ENCODE peak calls at places on chromosome 4, in seven cellular contexts. M, G, H, C, Z, Y and P are unnamed samples.

GRCh38 chr4:25702848-25703247 is 47.2 kb downstream of the SLC34A2 start:
- DNase-seq in M (peak; percentile 29), G (no peak), H (peak; percentile 67), C (no peak), Z (no peak), Y (no peak), P (no peak)

GRCh38 chr4:148292596-148293175 is 149.5 kb downstream of the NR3C2 start:
- DNase-seq in M (no peak), G (no peak), H (no peak), C (no peak), Z (no peak), Y (no peak), P (no peak)

GRCh38 chr4:98728433-98728832 is 70.0 kb upstream of the TSPAN5 start:
- DNase-seq in M (peak; percentile 68), G (no peak), H (peak; percentile 69), C (peak; percentile 50), Z (no peak), Y (no peak), P (no peak)

GRCh38 chr4:19615086-19615689 is 636.5 kb upstream of the SLIT2 start:
- DNase-seq in M (no peak), G (peak; percentile 20), H (no peak), C (no peak), Z (no peak), Y (no peak), P (no peak)

GRCh38 chr4:57211131-57211530 is 100.9 kb upstream of the IGFBP7 start:
- DNase-seq in M (no peak), G (no peak), H (no peak), C (no peak), Z (no peak), Y (no peak), P (no peak)

GRCh38 chr4:26468283-26468949 is 21.9 kb downstream of the CCKAR start:
- DNase-seq in M (no peak), G (no peak), H (no peak), C (no peak), Z (no peak), Y (no peak), P (no peak)

GRCh38 chr4:168695288-168695687 is 198.4 kb downstream of the PALLD start:
- DNase-seq in M (no peak), G (no peak), H (no peak), C (no peak), Z (no peak), Y (peak; percentile 67), P (no peak)

GRCh38 chr4:132651193-132651592 is 497.9 kb upstream of the PCDH10 start:
- DNase-seq in M (no peak), G (no peak), H (no peak), C (no peak), Z (no peak), Y (no peak), P (no peak)

GRCh38 chr4:182242793-182243192 is 409 bp upstream of the TENM3 start:
- DNase-seq in M (peak; percentile 94), G (no peak), H (peak; percentile 74), C (peak; percentile 11), Z (no peak), Y (peak; percentile 88), P (no peak)

GRCh38 chr4:8707045-8707781 is 114.6 kb downstream of the CPZ start:
- DNase-seq in M (no peak), G (peak; percentile 27), H (no peak), C (no peak), Z (no peak), Y (no peak), P (peak; percentile 45)

GRCh38 chr4:174631901-174632758 is 109.8 kb upstream of the HPGD start:
- DNase-seq in M (peak; percentile 67), G (no peak), H (peak; percentile 23), C (peak; percentile 61), Z (peak; percentile 9), Y (peak; percentile 21), P (no peak)

GRCh38 chr4:151911970-151912369 is 151.2 kb upstream of the GATB start:
- DNase-seq in M (no peak), G (no peak), H (no peak), C (no peak), Z (no peak), Y (no peak), P (no peak)

GRCh38 chr4:2828758-2829181 is 14.9 kb upstream of the ADD1 start:
- DNase-seq in M (no peak), G (no peak), H (no peak), C (no peak), Z (no peak), Y (no peak), P (no peak)

GRCh38 chr4:2827874-2828751 is 15.5 kb upstream of the ADD1 start:
- DNase-seq in M (no peak), G (no peak), H (no peak), C (no peak), Z (no peak), Y (no peak), P (no peak)

GRCh38 chr4:2830632-2831610 is 12.7 kb upstream of the ADD1 start:
- DNase-seq in M (no peak), G (no peak), H (no peak), C (no peak), Z (no peak), Y (no peak), P (no peak)

GRCh38 chr4:2829933-2830451 is 13.7 kb upstream of the ADD1 start:
- DNase-seq in M (no peak), G (no peak), H (no peak), C (no peak), Z (no peak), Y (peak; percentile 24), P (no peak)

GRCh38 chr4:2829321-2829932 is 14.2 kb upstream of the ADD1 start:
- DNase-seq in M (no peak), G (no peak), H (no peak), C (no peak), Z (no peak), Y (no peak), P (no peak)
- H4K8ac ChIP-seq in M (no peak overlapping the region), G (no peak overlapping the region), H (no peak overlapping the region), C (no peak overlapping the region), Z (no peak overlapping the region), Y (no peak overlapping the region), P (no peak overlapping the region)

DNA sequence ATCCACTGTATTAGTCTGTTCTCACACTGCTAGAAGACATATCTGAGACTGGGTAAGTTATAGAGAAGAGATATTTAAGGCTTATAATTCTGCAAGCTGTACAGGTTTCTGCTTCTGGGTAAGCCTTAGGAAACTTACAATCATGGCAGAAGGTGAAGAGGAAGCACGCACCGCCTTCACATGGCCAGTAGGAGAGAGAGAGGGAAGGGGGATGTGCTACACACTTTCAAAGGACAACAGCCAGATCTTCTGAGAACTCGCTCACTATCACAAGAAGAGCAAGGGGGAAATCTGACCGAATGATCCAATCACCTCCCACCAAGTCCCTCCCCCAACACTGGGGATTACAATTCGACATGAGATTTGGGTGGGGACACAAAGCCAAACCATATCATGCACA is 13.0 kb downstream of the FRYL start:
- DNase-seq in M (peak; percentile 42), G (no peak), H (no peak), C (no peak), Z (no peak), Y (no peak), P (no peak)
- H4K8ac ChIP-seq in M (no peak overlapping the region), G (no peak overlapping the region), H (no peak overlapping the region), C (no peak overlapping the region), Z (no peak overlapping the region), Y (no peak overlapping the region), P (no peak overlapping the region)

DNA sequence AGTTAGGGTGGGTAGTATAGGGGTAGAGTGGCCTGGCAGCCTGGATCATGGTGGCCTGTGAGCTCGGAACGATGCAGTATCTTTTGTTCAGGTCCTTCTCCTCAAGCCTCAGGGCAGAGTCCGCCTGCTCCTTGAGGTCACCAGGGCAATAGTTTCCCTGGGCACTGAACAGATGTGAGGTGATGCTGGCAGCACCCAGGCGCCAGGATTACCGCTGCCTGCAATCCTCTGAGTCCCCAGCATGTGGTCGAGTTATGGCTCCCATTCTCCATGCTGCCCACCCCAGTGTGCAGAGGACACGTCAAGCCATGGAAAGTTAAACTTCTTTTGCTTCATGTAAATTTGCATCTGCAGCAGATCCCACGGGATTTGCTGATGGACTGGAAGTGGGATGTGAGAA is 38.7 kb downstream of the NEIL3 start:
- DNase-seq in M (no peak), G (no peak), H (no peak), C (no peak), Z (no peak), Y (no peak), P (no peak)
- H4K8ac ChIP-seq in M (no peak overlapping the region), G (no peak overlapping the region), H (no peak overlapping the region), C (no peak overlapping the region), Z (no peak overlapping the region), Y (no peak overlapping the region), P (no peak overlapping the region)

GRCh38 chr4:189113389-189113888 is 827.2 kb upstream of the FRG1 start:
- DNase-seq in M (no peak), G (no peak), H (no peak), C (no peak), Z (no peak), Y (no peak), P (no peak)
- H4K8ac ChIP-seq in M (no peak overlapping the region), G (no peak overlapping the region), H (no peak overlapping the region), C (peak overlapping the region; percentile 77), Z (no peak overlapping the region), Y (no peak overlapping the region), P (no peak overlapping the region)

DNA sequence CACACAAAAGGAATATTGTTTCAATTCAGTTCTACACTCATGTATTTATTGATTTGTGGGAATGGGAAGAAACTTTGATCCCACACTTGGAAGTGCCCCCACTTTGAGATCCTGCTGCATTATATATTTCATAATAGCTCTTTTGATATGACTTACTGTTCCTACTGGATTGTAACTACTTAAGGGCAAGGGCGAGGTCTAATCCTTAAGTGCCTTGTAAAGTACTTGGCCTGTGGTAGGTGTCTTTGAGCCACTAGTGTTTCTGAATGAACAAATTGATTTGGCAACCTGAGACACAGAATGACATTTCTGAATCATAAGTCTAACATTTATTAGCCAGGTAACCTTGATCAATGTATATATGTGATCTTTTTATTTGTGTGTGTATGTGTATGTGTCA is 767.2 kb downstream of the RAB28 start:
- DNase-seq in M (no peak), G (no peak), H (no peak), C (no peak), Z (no peak), Y (no peak), P (no peak)
- H4K8ac ChIP-seq in M (no peak overlapping the region), G (no peak overlapping the region), H (no peak overlapping the region), C (no peak overlapping the region), Z (no peak overlapping the region), Y (no peak overlapping the region), P (no peak overlapping the region)

GRCh38 chr4:11397146-11397545 is 31.5 kb downstream of the HS3ST1 start:
- DNase-seq in M (peak; percentile 74), G (no peak), H (no peak), C (no peak), Z (no peak), Y (peak; percentile 62), P (no peak)
- H4K8ac ChIP-seq in M (no peak overlapping the region), G (no peak overlapping the region), H (no peak overlapping the region), C (no peak overlapping the region), Z (no peak overlapping the region), Y (no peak overlapping the region), P (no peak overlapping the region)

GRCh38 chr4:605702-606425 is 19.5 kb upstream of the PDE6B start:
- DNase-seq in M (no peak), G (no peak), H (no peak), C (no peak), Z (no peak), Y (no peak), P (no peak)
- H4K8ac ChIP-seq in M (no peak overlapping the region), G (no peak overlapping the region), H (no peak overlapping the region), C (no peak overlapping the region), Z (no peak overlapping the region), Y (no peak overlapping the region), P (no peak overlapping the region)